ENCODE peak calls at places on chromosomes 3 and 15, in ten cellular contexts. H is foreskin fibroblast, G is HepG2, Q is testis, M is kidney epithelial cell, X is thoracic aorta, W is heart right ventricle, Z is fibroblast of the aortic adventitia, T is lung, A is A673. D is an unnamed sample.

GRCh38 chr15:38758001-38758400 is 193.4 kb upstream of the RASGRP1 start:
- DNase-seq in Z (peak), Q (no peak), M (peak), G (no peak), H (peak), A (peak), T (no peak), W (no peak), X (no peak), D (peak)

GRCh38 chr3:65785065-65785645 is 253.6 kb downstream of the MAGI1 start:
- DNase-seq in A (peak), Q (peak), M (no peak), X (no peak), Z (peak), G (peak), W (no peak), T (no peak), H (peak), D (peak)

GRCh38 chr15:70541511-70541910 is 221.8 kb downstream of the UACA start:
- DNase-seq in A (no peak), H (no peak), X (no peak), G (no peak), Z (no peak), M (no peak), W (no peak), Q (no peak), T (no peak), D (no peak)

GRCh38 chr15:51864408-51865056 is 35.1 kb downstream of the TMOD3 start:
- DNase-seq in M (peak), Q (no peak), T (no peak), A (no peak), H (peak), W (no peak), Z (peak), G (no peak), X (no peak), D (no peak)

GRCh38 chr3:111823341-111823830 is 35.7 kb upstream of the PHLDB2 start:
- DNase-seq in Q (no peak), A (no peak), G (no peak), W (no peak), Z (no peak), T (no peak), M (no peak), H (no peak), X (no peak), D (no peak)

GRCh38 chr3:101574388-101575156 is 592 bp downstream of the PCNP start:
- DNase-seq in A (peak), W (peak), X (peak), M (no peak), H (peak), G (peak), T (peak), Z (peak), Q (peak), D (peak)

GRCh38 chr3:67109651-67110204 is 111.6 kb downstream of the KBTBD8 start:
- DNase-seq in M (peak), T (no peak), Q (no peak), X (no peak), G (peak), A (peak), W (no peak), Z (peak), H (peak), D (peak)

GRCh38 chr3:125313060-125313635 is 62.0 kb downstream of the ZNF148 start:
- DNase-seq in A (no peak), G (no peak), Q (no peak), T (no peak), W (no peak), M (no peak), H (peak), X (no peak), Z (peak), D (peak)

GRCh38 chr15:70378126-70379031 is 280.7 kb upstream of the TLE3 start:
- DNase-seq in A (no peak), X (no peak), W (no peak), Q (no peak), Z (no peak), M (no peak), G (no peak), H (no peak), T (no peak), D (no peak)

GRCh38 chr15:92112711-92113110 is 259.2 kb downstream of the SLCO3A1 start:
- DNase-seq in M (no peak), X (no peak), Z (no peak), Q (no peak), A (no peak), W (no peak), T (no peak), G (no peak), H (no peak), D (no peak)

GRCh38 chr3:172138792-172139507 is 99.6 kb downstream of the FNDC3B start:
- DNase-seq in W (no peak), Q (peak), M (no peak), Z (no peak), A (peak), T (peak), X (no peak), G (peak), H (peak), D (peak)

GRCh38 chr15:41955807-41956525 is 16.4 kb downstream of the EHD4 start:
- DNase-seq in T (no peak), H (peak), G (peak), Q (no peak), M (no peak), W (no peak), X (no peak), Z (no peak), A (no peak), D (no peak)

GRCh38 chr3:197317250-197317963 is 19.0 kb upstream of the DLG1 start:
- DNase-seq in X (no peak), G (no peak), Q (no peak), M (no peak), T (no peak), A (peak), W (no peak), H (peak), Z (peak), D (peak)

GRCh38 chr3:38331257-38332022 is 15.1 kb upstream of the XYLB start:
- DNase-seq in X (no peak), G (no peak), Z (no peak), T (no peak), M (no peak), H (no peak), A (no peak), W (no peak), Q (no peak), D (no peak)

GRCh38 chr3:82087958-82088357 is 326.5 kb upstream of the GBE1 start:
- DNase-seq in Q (no peak), A (no peak), W (no peak), G (peak), T (no peak), Z (peak), M (peak), H (peak), X (no peak), D (peak)

GRCh38 chr15:66625974-66626373 is 60.2 kb upstream of the LCTL start:
- DNase-seq in X (no peak), Q (no peak), A (no peak), H (no peak), T (no peak), G (no peak), W (no peak), M (no peak), Z (no peak), D (no peak)

GRCh38 chr3:39917060-39917773 is 107.8 kb downstream of the MYRIP start:
- DNase-seq in W (no peak), Z (peak), H (peak), G (no peak), M (peak), Q (no peak), T (no peak), A (no peak), X (no peak), D (no peak)

GRCh38 chr3:3798641-3799113 is 554 bp upstream of the LRRN1 start:
- DNase-seq in H (no peak), Q (peak), W (peak), M (no peak), T (no peak), G (no peak), Z (no peak), A (no peak), X (no peak), D (no peak)

GRCh38 chr3:32934150-32934742 is 17.2 kb upstream of the CCR4 start:
- DNase-seq in G (no peak), W (no peak), X (no peak), A (peak), Z (peak), Q (peak), M (no peak), T (no peak), H (peak), D (peak)

GRCh38 chr15:60376677-60377095 is 21.1 kb downstream of the ANXA2 start:
- DNase-seq in Z (no peak), H (peak), G (no peak), W (no peak), M (no peak), T (peak), A (no peak), X (no peak), Q (no peak), D (no peak)

GRCh38 chr15:71651750-71652186 is 158.6 kb upstream of the NR2E3 start:
- DNase-seq in H (peak), G (peak), X (peak), A (peak), W (no peak), Z (peak), M (peak), T (peak), Q (peak), D (peak)

GRCh38 chr3:29137601-29138000 is 143.3 kb upstream of the RBMS3 start:
- DNase-seq in X (no peak), Z (no peak), T (no peak), A (no peak), H (no peak), Q (no peak), W (no peak), M (no peak), G (no peak), D (no peak)

GRCh38 chr3:52392216-52392930 is 52.5 kb downstream of the SEMA3G start:
- DNase-seq in G (no peak), X (no peak), H (no peak), Q (no peak), A (no peak), M (no peak), T (no peak), Z (no peak), W (no peak), D (no peak)

GRCh38 chr15:75104804-75105557 is 81.6 kb downstream of the PPCDC start:
- DNase-seq in W (no peak), M (peak), Z (peak), H (peak), T (peak), Q (no peak), A (no peak), X (no peak), G (peak), D (peak)

GRCh38 chr3:16102905-16103364 is 71.5 kb upstream of the GALNT15 start:
- DNase-seq in Z (peak), M (no peak), A (no peak), T (no peak), G (peak), W (no peak), X (no peak), Q (no peak), H (peak), D (peak)

GRCh38 chr15:80211976-80212375 is 40.0 kb downstream of the CTXND1 start:
- DNase-seq in Q (no peak), W (no peak), Z (no peak), M (no peak), X (no peak), T (no peak), H (no peak), G (no peak), A (no peak), D (no peak)

GRCh38 chr3:11705049-11705448 is 61.3 kb upstream of the VGLL4 start:
- DNase-seq in Q (no peak), H (peak), M (no peak), W (peak), A (no peak), T (no peak), Z (peak), G (no peak), X (no peak), D (peak)

GRCh38 chr3:146709969-146710368 is 104.8 kb upstream of the PLSCR5 start:
- DNase-seq in M (no peak), H (peak), W (no peak), Q (no peak), Z (peak), X (no peak), T (no peak), G (no peak), A (no peak), D (no peak)

GRCh38 chr3:49346797-49347251 is 7.0 kb upstream of the USP4 start:
- DNase-seq in Z (peak), X (no peak), G (no peak), M (no peak), T (no peak), H (peak), A (no peak), W (no peak), Q (no peak), D (no peak)

GRCh38 chr3:46214751-46215352 is 6.7 kb upstream of the CCR1 start:
- DNase-seq in Z (no peak), H (no peak), Q (no peak), M (no peak), W (no peak), G (no peak), A (no peak), T (peak), X (no peak), D (no peak)
- TF ChIP-seq CTCF in Z (no peak), H (no peak), Q (no peak), M (no peak), W (no peak), G (peak), A (peak), T (no peak), X (no peak), D (peak)

GRCh38 chr3:154888386-154888785 is 191.7 kb upstream of the MME start:
- DNase-seq in X (no peak), A (no peak), Q (peak), Z (no peak), G (no peak), W (no peak), H (no peak), M (no peak), T (no peak), D (no peak)

GRCh38 chr3:154886437-154886836 is 193.7 kb upstream of the MME start:
- DNase-seq in M (peak), X (no peak), Q (no peak), W (no peak), G (no peak), T (no peak), Z (peak), A (peak), H (peak), D (peak)

GRCh38 chr3:154887869-154888268 is 192.2 kb upstream of the MME start:
- DNase-seq in T (no peak), G (no peak), X (no peak), M (no peak), A (no peak), Z (no peak), W (no peak), Q (no peak), H (no peak), D (no peak)

GRCh38 chr3:154885016-154885415 is 195.1 kb upstream of the MME start:
- DNase-seq in W (no peak), M (no peak), Z (peak), G (no peak), X (no peak), A (no peak), H (peak), Q (no peak), T (no peak), D (peak)

DNA sequence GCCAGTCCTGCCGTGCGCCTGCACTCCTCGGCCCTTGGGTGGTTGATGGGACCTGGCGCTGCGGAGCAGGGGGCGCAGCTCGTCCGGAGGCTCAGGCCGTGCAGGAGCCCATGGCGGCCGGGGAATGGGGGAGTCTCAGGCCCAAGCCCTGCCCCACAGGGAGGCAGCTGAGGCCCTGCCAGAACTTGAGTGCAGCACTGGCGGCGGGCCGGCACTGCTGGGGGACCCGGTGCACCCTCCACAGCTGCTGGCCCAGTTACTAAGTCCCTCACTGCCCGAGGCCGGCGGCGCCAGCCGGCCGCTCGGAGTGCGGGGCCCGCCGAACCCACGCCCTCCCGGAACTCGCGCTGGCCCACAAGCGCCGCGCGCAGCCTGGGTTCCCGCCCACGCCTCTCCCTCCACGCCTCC is 190.9 kb upstream of the MME start:
- DNase-seq in M (no peak), W (no peak), G (no peak), Q (peak), T (no peak), Z (no peak), H (no peak), X (no peak), A (no peak), D (no peak)
- H3K4me3 ChIP-seq in M (no peak), W (no peak), G (no peak), Q (peak), T (no peak), Z (no peak), H (no peak), X (no peak), A (no peak), D (no peak)

GRCh38 chr3:42713747-42714146 is 11.1 kb upstream of the HHATL start:
- DNase-seq in T (no peak), M (no peak), G (no peak), H (no peak), Q (peak), X (no peak), A (no peak), Z (no peak), W (no peak), D (no peak)

GRCh38 chr3:42712716-42713372 is 10.2 kb upstream of the HHATL start:
- DNase-seq in G (no peak), H (no peak), Q (no peak), M (no peak), X (no peak), Z (no peak), T (no peak), W (no peak), A (no peak), D (no peak)

GRCh38 chr3:42710323-42711021 is 7.9 kb upstream of the HHATL start:
- DNase-seq in G (no peak), X (no peak), Q (no peak), H (no peak), A (no peak), W (no peak), M (no peak), T (no peak), Z (no peak), D (no peak)

GRCh38 chr3:42712344-42712648 is 9.7 kb upstream of the HHATL start:
- DNase-seq in W (no peak), X (no peak), G (no peak), Z (no peak), T (no peak), H (no peak), Q (no peak), M (no peak), A (no peak), D (no peak)

DNA sequence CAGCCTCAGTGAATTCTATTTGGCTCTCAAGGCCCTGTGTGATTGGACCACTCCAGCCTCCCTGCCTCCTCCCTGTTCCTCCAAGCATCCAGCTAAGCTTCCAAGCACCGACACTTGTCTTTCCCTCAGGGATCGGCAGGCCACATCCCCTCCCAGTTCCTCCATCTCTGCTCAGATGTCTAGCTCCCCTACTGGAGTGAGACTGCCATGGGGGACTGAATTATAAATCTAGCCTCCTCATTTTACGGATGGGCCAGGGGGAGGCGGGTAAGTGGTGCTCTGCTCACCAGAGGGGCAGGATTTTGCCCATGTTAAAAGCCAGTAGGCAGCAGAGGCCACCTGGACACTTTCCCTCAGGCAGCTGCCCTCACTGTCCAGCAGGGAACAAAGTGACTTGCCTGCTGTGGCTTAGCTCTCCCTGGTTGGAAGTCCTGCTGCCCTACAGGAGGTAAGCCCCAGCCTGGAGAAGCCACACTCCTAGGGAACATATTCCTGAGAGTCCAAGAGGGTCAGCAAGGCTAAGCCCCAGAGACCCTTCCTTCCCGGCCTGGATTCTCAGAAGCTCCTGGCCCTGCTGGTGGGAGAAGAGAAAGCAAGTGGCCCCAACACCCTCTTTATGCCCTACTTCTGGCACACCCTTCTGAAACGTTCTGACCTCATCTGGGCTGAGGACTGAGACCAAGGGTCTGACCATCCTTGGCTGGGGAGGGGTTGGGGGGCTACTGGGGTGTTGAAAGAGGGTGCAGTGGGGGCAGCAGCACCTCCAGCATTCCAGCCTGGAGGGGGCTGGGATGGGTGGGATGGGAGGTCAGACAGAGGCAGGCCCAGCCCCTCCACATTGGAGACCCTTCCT is 9.1 kb upstream of the HHATL start:
- DNase-seq in G (no peak), H (peak), M (no peak), Z (no peak), A (peak), Q (no peak), T (no peak), W (no peak), X (no peak), D (no peak)
- TF ChIP-seq CTCF in G (no peak), H (no peak), M (no peak), Z (peak), A (no peak), Q (no peak), T (no peak), W (no peak), X (no peak), D (no peak)

GRCh38 chr15:64856429-64857145 is 14.9 kb downstream of the PLEKHO2 start:
- DNase-seq in M (no peak), A (no peak), G (peak), Q (peak), H (peak), X (no peak), T (no peak), Z (peak), W (peak), D (peak)
- H3K4me3 ChIP-seq in M (no peak), A (no peak), G (no peak), Q (no peak), H (no peak), X (no peak), T (no peak), Z (no peak), W (no peak), D (no peak)

GRCh38 chr3:88057650-88058321 is 1.0 kb downstream of the CGGBP1 start:
- DNase-seq in M (no peak), Q (peak), A (peak), X (no peak), G (no peak), H (peak), W (no peak), Z (peak), T (no peak), D (peak)
- TF ChIP-seq CTCF in M (peak), Q (no peak), A (peak), X (no peak), G (no peak), H (peak), W (no peak), Z (peak), T (no peak), D (peak)

GRCh38 chr3:107429330-107430181 is 52.3 kb downstream of the CCDC54 start:
- DNase-seq in M (peak), W (peak), A (peak), G (peak), Q (peak), X (peak), T (peak), H (peak), Z (peak), D (peak)

GRCh38 chr3:107431048-107431297 is 53.7 kb downstream of the CCDC54 start:
- DNase-seq in G (no peak), W (no peak), T (peak), M (no peak), Q (peak), Z (no peak), X (no peak), H (peak), A (peak), D (peak)

GRCh38 chr3:107430214-107431047 is 53.2 kb downstream of the CCDC54 start:
- DNase-seq in W (no peak), G (no peak), X (no peak), H (peak), A (peak), Z (peak), Q (peak), M (no peak), T (no peak), D (peak)

GRCh38 chr3:107426223-107426622 is 49.0 kb downstream of the CCDC54 start:
- DNase-seq in Z (no peak), X (no peak), M (no peak), A (no peak), T (no peak), H (no peak), G (no peak), W (no peak), Q (no peak), D (no peak)

GRCh38 chr3:107428051-107428858 is 51.0 kb downstream of the CCDC54 start:
- DNase-seq in W (no peak), T (no peak), Q (no peak), A (no peak), Z (no peak), G (no peak), X (no peak), H (no peak), M (no peak), D (no peak)
- H3K4me3 ChIP-seq in W (no peak), T (no peak), Q (no peak), A (no peak), Z (no peak), G (no peak), X (no peak), H (no peak), M (no peak), D (no peak)